ENCODE peak calls at places on chromosomes 7 and 10, in six cellular contexts. One of them, this sample, is unnamed.
A peak's percentile ranks its signal among the peaks of the same experiment; 100 is the strongest.

GRCh38 chr10:75187961-75188426 is 22.6 kb upstream of the VDAC2 start:
- DNase-seq in kidney epithelial cell: no peak
- DNase-seq in AG10803: peak; percentile 67
- DNase-seq in H1: peak; percentile 56
- DNase-seq in DND-41: peak; percentile 67
- DNase-seq in heart left ventricle: peak; percentile 44
- DNase-seq in this sample: no peak

GRCh38 chr10:60099998-60100747 is 193.8 kb upstream of the CCDC6 start:
- DNase-seq in heart left ventricle: no peak
- DNase-seq in AG10803: peak; percentile 63
- DNase-seq in DND-41: peak; percentile 5
- DNase-seq in kidney epithelial cell: no peak
- DNase-seq in H1: no peak
- DNase-seq in this sample: no peak

GRCh38 chr10:113937756-113938155 is 83.3 kb downstream of the NHLRC2 start:
- DNase-seq in kidney epithelial cell: no peak
- DNase-seq in DND-41: no peak
- DNase-seq in H1: no peak
- DNase-seq in AG10803: no peak
- DNase-seq in heart left ventricle: no peak
- DNase-seq in this sample: no peak

GRCh38 chr10:47044741-47045140 is 133.5 kb downstream of the PTPN20 start:
- DNase-seq in kidney epithelial cell: no peak
- DNase-seq in H1: no peak
- DNase-seq in AG10803: no peak
- DNase-seq in heart left ventricle: no peak
- DNase-seq in DND-41: no peak
- DNase-seq in this sample: no peak

GRCh38 chr10:14532473-14533251 is 201.9 kb upstream of the FRMD4A start:
- DNase-seq in DND-41: no peak
- DNase-seq in heart left ventricle: no peak
- DNase-seq in H1: no peak
- DNase-seq in AG10803: no peak
- DNase-seq in kidney epithelial cell: peak; percentile 78
- DNase-seq in this sample: no peak

GRCh38 chr10:105503714-105504113 is 862.6 kb downstream of the SORCS3 start:
- DNase-seq in heart left ventricle: no peak
- DNase-seq in DND-41: no peak
- DNase-seq in AG10803: no peak
- DNase-seq in H1: no peak
- DNase-seq in kidney epithelial cell: no peak
- DNase-seq in this sample: no peak

GRCh38 chr7:100573691-100574361 is at the start of gene SAP25:
- DNase-seq in heart left ventricle: peak; percentile 18
- DNase-seq in DND-41: no peak
- DNase-seq in kidney epithelial cell: no peak
- DNase-seq in AG10803: no peak
- DNase-seq in H1: no peak
- DNase-seq in this sample: no peak

GRCh38 chr10:63264852-63265617 is 131.9 kb downstream of the NRBF2 start:
- DNase-seq in kidney epithelial cell: no peak
- DNase-seq in DND-41: peak; percentile 59
- DNase-seq in heart left ventricle: no peak
- DNase-seq in AG10803: peak; percentile 45
- DNase-seq in H1: no peak
- DNase-seq in this sample: no peak

GRCh38 chr7:157808042-157808441 is 471.2 kb downstream of the DNAJB6 start:
- DNase-seq in heart left ventricle: no peak
- DNase-seq in kidney epithelial cell: no peak
- DNase-seq in AG10803: no peak
- DNase-seq in H1: no peak
- DNase-seq in DND-41: no peak
- DNase-seq in this sample: no peak

GRCh38 chr10:125857185-125857760 is 23.8 kb downstream of the DHX32 start:
- DNase-seq in kidney epithelial cell: no peak
- DNase-seq in DND-41: no peak
- DNase-seq in AG10803: no peak
- DNase-seq in heart left ventricle: no peak
- DNase-seq in H1: no peak
- DNase-seq in this sample: no peak

GRCh38 chr10:7364474-7364873 is 46.4 kb downstream of the SFMBT2 start:
- DNase-seq in DND-41: no peak
- DNase-seq in kidney epithelial cell: no peak
- DNase-seq in AG10803: no peak
- DNase-seq in heart left ventricle: no peak
- DNase-seq in H1: no peak
- DNase-seq in this sample: no peak

GRCh38 chr7:27965650-27966049 is 214.9 kb downstream of the JAZF1 start:
- DNase-seq in AG10803: peak; percentile 31
- DNase-seq in DND-41: no peak
- DNase-seq in kidney epithelial cell: no peak
- DNase-seq in H1: no peak
- DNase-seq in heart left ventricle: no peak
- DNase-seq in this sample: no peak

GRCh38 chr10:119608316-119609155 is 11.8 kb upstream of the TIAL1 start:
- DNase-seq in H1: no peak
- DNase-seq in DND-41: no peak
- DNase-seq in heart left ventricle: peak; percentile 42
- DNase-seq in kidney epithelial cell: no peak
- DNase-seq in AG10803: peak; percentile 27
- DNase-seq in this sample: no peak

GRCh38 chr10:75283150-75284096 is 47.7 kb upstream of the COMTD1 start:
- DNase-seq in DND-41: no peak
- DNase-seq in AG10803: peak; percentile 94
- DNase-seq in H1: no peak
- DNase-seq in heart left ventricle: no peak
- DNase-seq in kidney epithelial cell: no peak
- DNase-seq in this sample: peak; percentile 63

GRCh38 chr10:8404721-8405120 is 350.2 kb downstream of the GATA3 start:
- DNase-seq in H1: no peak
- DNase-seq in kidney epithelial cell: no peak
- DNase-seq in DND-41: peak; percentile 69
- DNase-seq in AG10803: no peak
- DNase-seq in heart left ventricle: no peak
- DNase-seq in this sample: no peak

GRCh38 chr7:152512711-152513110 is 76.9 kb upstream of the KMT2C start:
- DNase-seq in AG10803: no peak
- DNase-seq in DND-41: peak; percentile 57
- DNase-seq in heart left ventricle: no peak
- DNase-seq in H1: no peak
- DNase-seq in kidney epithelial cell: no peak
- DNase-seq in this sample: no peak

GRCh38 chr7:111734955-111735660 is 172.8 kb upstream of the IMMP2L start:
- DNase-seq in heart left ventricle: no peak
- DNase-seq in DND-41: no peak
- DNase-seq in AG10803: no peak
- DNase-seq in kidney epithelial cell: no peak
- DNase-seq in H1: no peak
- DNase-seq in this sample: no peak

GRCh38 chr10:52906046-52906445 is 133.5 kb upstream of the MBL2 start:
- DNase-seq in heart left ventricle: no peak
- DNase-seq in kidney epithelial cell: peak; percentile 28
- DNase-seq in AG10803: no peak
- DNase-seq in DND-41: no peak
- DNase-seq in H1: no peak
- DNase-seq in this sample: no peak

GRCh38 chr10:71302874-71303568 is 16.0 kb upstream of the SLC29A3 start:
- DNase-seq in DND-41: peak; percentile 21
- DNase-seq in AG10803: peak; percentile 56
- DNase-seq in heart left ventricle: no peak
- DNase-seq in kidney epithelial cell: peak; percentile 16
- DNase-seq in H1: no peak
- DNase-seq in this sample: peak; percentile 17

GRCh38 chr10:121949473-121949872 is 21.6 kb upstream of the ATE1 start:
- DNase-seq in kidney epithelial cell: no peak
- DNase-seq in heart left ventricle: no peak
- DNase-seq in AG10803: no peak
- DNase-seq in H1: no peak
- DNase-seq in DND-41: no peak
- DNase-seq in this sample: no peak

GRCh38 chr10:106498675-106499074 is 665.8 kb downstream of the SORCS1 start:
- DNase-seq in H1: no peak
- DNase-seq in AG10803: no peak
- DNase-seq in DND-41: no peak
- DNase-seq in kidney epithelial cell: no peak
- DNase-seq in heart left ventricle: no peak
- DNase-seq in this sample: no peak

GRCh38 chr10:15222511-15222910 is 54.0 kb upstream of the NMT2 start:
- DNase-seq in DND-41: no peak
- DNase-seq in AG10803: no peak
- DNase-seq in heart left ventricle: no peak
- DNase-seq in H1: no peak
- DNase-seq in kidney epithelial cell: no peak
- DNase-seq in this sample: no peak

DNA sequence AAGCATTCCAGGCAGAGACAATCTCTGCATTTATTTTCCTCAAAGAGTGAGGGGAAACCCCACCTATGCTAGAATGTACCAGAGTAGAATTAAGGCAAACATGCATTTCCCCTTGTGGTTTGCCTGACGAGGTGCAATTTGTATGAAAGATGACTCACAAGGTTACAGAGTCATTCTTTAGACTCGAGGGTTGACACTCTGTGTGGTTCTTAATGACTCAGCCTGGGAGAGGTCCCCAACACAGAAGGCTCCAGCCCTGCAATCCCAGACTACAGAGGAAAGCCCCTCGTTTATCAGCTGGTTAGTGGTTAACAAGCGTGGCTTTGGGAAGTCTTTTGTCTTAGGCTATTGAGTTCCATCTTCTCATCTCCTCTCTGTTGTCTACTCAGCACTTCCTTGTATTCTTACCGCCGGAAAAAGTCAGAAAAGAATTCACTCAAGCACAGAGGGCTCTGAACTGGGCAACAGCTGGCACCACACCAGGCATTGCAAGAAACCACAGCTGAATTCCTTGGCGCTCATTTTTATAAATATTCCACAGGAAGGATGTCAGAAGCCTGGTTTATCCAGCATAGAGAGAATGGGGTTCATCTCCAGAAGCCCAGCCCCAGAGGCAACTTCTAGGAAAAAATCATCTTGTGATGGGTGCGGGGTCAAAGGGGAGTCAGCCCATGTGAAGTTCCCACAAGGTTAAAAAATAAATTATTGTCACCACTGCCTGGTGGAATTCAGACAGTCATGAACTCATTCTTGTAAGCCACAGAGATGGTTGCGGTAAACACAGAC is 24.4 kb upstream of the SVIL start:
- DNase-seq in AG10803: peak; percentile 98
- DNase-seq in DND-41: peak; percentile 52
- DNase-seq in H1: no peak
- DNase-seq in heart left ventricle: no peak
- DNase-seq in kidney epithelial cell: peak; percentile 100
- DNase-seq in this sample: peak; percentile 99
- TF ChIP-seq CTCF in AG10803: peak; percentile 63
- TF ChIP-seq CTCF in DND-41: peak; percentile 20
- TF ChIP-seq CTCF in H1: no peak
- TF ChIP-seq CTCF in heart left ventricle: peak; percentile 38
- TF ChIP-seq CTCF in kidney epithelial cell: peak; percentile 35
- TF ChIP-seq CTCF in this sample: peak; percentile 30

GRCh38 chr10:80453392-80453714 is 757 bp upstream of the TSPAN14 start:
- DNase-seq in AG10803: no peak
- DNase-seq in H1: no peak
- DNase-seq in kidney epithelial cell: no peak
- DNase-seq in DND-41: no peak
- DNase-seq in heart left ventricle: no peak
- DNase-seq in this sample: no peak
- H3K4me3 ChIP-seq in AG10803: peak overlapping the region; percentile 57
- H3K4me3 ChIP-seq in H1: peak overlapping the region; percentile 68
- H3K4me3 ChIP-seq in kidney epithelial cell: peak overlapping the region; percentile 46
- H3K4me3 ChIP-seq in DND-41: no peak overlapping the region
- H3K4me3 ChIP-seq in heart left ventricle: peak overlapping the region; percentile 36
- H3K4me3 ChIP-seq in this sample: peak overlapping the region; percentile 57

GRCh38 chr7:107501593-107501992 is 31.7 kb downstream of the GPR22 start:
- DNase-seq in DND-41: peak; percentile 22
- DNase-seq in kidney epithelial cell: no peak
- DNase-seq in H1: no peak
- DNase-seq in heart left ventricle: no peak
- DNase-seq in AG10803: peak; percentile 29
- DNase-seq in this sample: no peak
- TF ChIP-seq CTCF in DND-41: peak; percentile 48
- TF ChIP-seq CTCF in kidney epithelial cell: peak; percentile 39
- TF ChIP-seq CTCF in H1: no peak
- TF ChIP-seq CTCF in heart left ventricle: peak; percentile 29
- TF ChIP-seq CTCF in AG10803: peak; percentile 54
- TF ChIP-seq CTCF in this sample: peak; percentile 17

GRCh38 chr10:83592337-83592935 is 546.9 kb upstream of the GHITM start:
- DNase-seq in kidney epithelial cell: no peak
- DNase-seq in AG10803: no peak
- DNase-seq in H1: no peak
- DNase-seq in heart left ventricle: no peak
- DNase-seq in DND-41: no peak
- DNase-seq in this sample: no peak
- H3K4me3 ChIP-seq in kidney epithelial cell: no peak overlapping the region
- H3K4me3 ChIP-seq in AG10803: no peak overlapping the region
- H3K4me3 ChIP-seq in H1: no peak overlapping the region
- H3K4me3 ChIP-seq in heart left ventricle: no peak overlapping the region
- H3K4me3 ChIP-seq in DND-41: no peak overlapping the region
- H3K4me3 ChIP-seq in this sample: no peak overlapping the region

DNA sequence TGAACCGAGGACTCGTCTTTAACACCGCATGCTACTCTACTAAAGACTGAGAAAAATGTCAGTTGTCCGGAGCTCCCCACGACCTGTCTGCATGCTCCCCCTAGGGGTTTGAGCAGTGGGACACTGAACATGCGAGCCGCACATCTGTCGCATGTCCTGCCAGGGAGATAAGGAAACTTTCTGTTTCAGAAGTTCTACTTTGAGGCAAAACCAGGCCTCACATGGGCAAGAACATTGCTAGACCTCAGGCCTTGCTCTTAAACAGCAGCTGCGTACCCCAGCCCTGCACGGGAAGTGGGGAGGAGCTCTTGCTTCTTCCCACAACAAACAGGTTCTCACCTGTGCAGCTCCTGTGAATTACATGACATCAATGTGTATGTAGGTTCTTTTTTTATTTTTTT is 30.3 kb upstream of the HERPUD2 start:
- DNase-seq in heart left ventricle: no peak
- DNase-seq in AG10803: no peak
- DNase-seq in H1: no peak
- DNase-seq in kidney epithelial cell: no peak
- DNase-seq in DND-41: peak; percentile 71
- DNase-seq in this sample: no peak
- TF ChIP-seq CTCF in heart left ventricle: no peak
- TF ChIP-seq CTCF in AG10803: no peak
- TF ChIP-seq CTCF in H1: peak; percentile 29
- TF ChIP-seq CTCF in kidney epithelial cell: no peak
- TF ChIP-seq CTCF in DND-41: peak; percentile 58
- TF ChIP-seq CTCF in this sample: no peak

DNA sequence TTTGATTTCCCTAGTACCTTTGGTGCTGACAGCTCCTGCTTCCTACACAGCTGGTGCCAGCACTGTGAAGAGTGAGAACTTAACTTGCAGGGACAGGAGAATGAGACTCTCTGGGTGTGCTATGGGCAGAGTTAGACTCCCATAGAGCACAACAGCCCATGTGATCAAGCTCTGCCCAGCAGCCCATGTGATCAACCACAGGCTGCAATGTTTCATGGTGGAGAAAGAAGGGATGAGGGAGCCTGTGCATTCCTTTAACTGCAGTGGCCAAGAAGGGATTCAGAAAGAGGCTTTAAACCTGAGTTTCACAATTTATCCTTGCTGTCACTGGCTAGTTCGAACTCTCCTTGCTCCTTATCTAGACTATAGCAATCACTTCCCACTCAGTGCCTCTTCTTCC is 10.0 kb upstream of the MEST start:
- DNase-seq in AG10803: peak; percentile 45
- DNase-seq in H1: no peak
- DNase-seq in DND-41: no peak
- DNase-seq in kidney epithelial cell: no peak
- DNase-seq in heart left ventricle: no peak
- DNase-seq in this sample: no peak
- H3K4me3 ChIP-seq in AG10803: no peak overlapping the region
- H3K4me3 ChIP-seq in H1: no peak overlapping the region
- H3K4me3 ChIP-seq in DND-41: no peak overlapping the region
- H3K4me3 ChIP-seq in kidney epithelial cell: no peak overlapping the region
- H3K4me3 ChIP-seq in heart left ventricle: no peak overlapping the region
- H3K4me3 ChIP-seq in this sample: no peak overlapping the region